ENCODE peak calls at places on chromosome 9, in ten cellular contexts. S is Peyer's patch; U is Panc1; G is IMR-90; Y is ovary; X is tibial nerve; O is body of pancreas; K is CD8-positive, alpha-beta T cell; W is SK-N-SH; C is cardiac muscle cell. Q is an unnamed sample. For H3K4me1, the result is how much of the 10 kb centered on the place peaks cover.

GRCh38 chr9:114909657-114910056 is 20.7 kb downstream of the TNFSF8 start:
- DNase-seq in S (no peak), W (no peak), C (no peak), X (no peak), O (no peak), U (no peak), Y (no peak), K (no peak), G (no peak), Q (no peak)

GRCh38 chr9:89483592-89484474 is 14.1 kb downstream of the SEMA4D start:
- DNase-seq in X (no peak), U (no peak), K (peak), G (no peak), Y (no peak), O (no peak), W (no peak), C (no peak), S (no peak), Q (no peak)

GRCh38 chr9:89532478-89532877 is 34.6 kb upstream of the SEMA4D start:
- DNase-seq in C (no peak), W (no peak), U (no peak), K (no peak), S (no peak), Y (no peak), O (no peak), X (no peak), G (no peak), Q (no peak)

GRCh38 chr9:16679327-16679821 is 191.1 kb downstream of the BNC2 start:
- DNase-seq in W (peak), C (no peak), S (no peak), K (no peak), U (no peak), X (no peak), G (peak), O (no peak), Y (no peak), Q (no peak)

GRCh38 chr9:86469476-86470087 is 115.4 kb upstream of the TUT7 start:
- DNase-seq in C (no peak), U (no peak), O (no peak), Y (no peak), S (no peak), K (no peak), X (no peak), G (no peak), W (no peak), Q (no peak)

GRCh38 chr9:108184941-108185340 is 670.8 kb downstream of the ACTL7B start:
- DNase-seq in U (no peak), O (peak), X (no peak), K (no peak), S (no peak), W (no peak), Y (no peak), C (peak), G (peak), Q (no peak)

GRCh38 chr9:112331676-112331955 is 1.8 kb downstream of the PTBP3 start:
- DNase-seq in W (no peak), C (no peak), S (no peak), G (no peak), U (no peak), O (no peak), X (no peak), K (no peak), Y (no peak), Q (no peak)

GRCh38 chr9:37944671-37945481 is 40.9 kb upstream of the SLC25A51 start:
- DNase-seq in C (peak), G (peak), U (no peak), Y (no peak), K (no peak), O (no peak), X (no peak), S (no peak), W (no peak), Q (no peak)

GRCh38 chr9:107274096-107274495 is 9.0 kb upstream of the RAD23B start:
- DNase-seq in W (no peak), G (no peak), U (no peak), K (no peak), C (no peak), Y (no peak), S (no peak), X (no peak), O (no peak), Q (no peak)

GRCh38 chr9:2269778-2270177 is 254.6 kb downstream of the SMARCA2 start:
- DNase-seq in K (no peak), S (no peak), O (no peak), Y (no peak), W (no peak), G (no peak), C (no peak), U (no peak), X (no peak), Q (no peak)

GRCh38 chr9:81461196-81461595 is 228.2 kb downstream of the TLE1 start:
- DNase-seq in X (no peak), W (no peak), O (no peak), U (no peak), K (no peak), G (peak), S (no peak), C (peak), Y (no peak), Q (no peak)

GRCh38 chr9:73753171-73753570 is 601.5 kb downstream of the ANXA1 start:
- DNase-seq in U (no peak), C (no peak), S (no peak), O (no peak), X (no peak), K (no peak), Y (no peak), G (no peak), W (no peak), Q (no peak)

GRCh38 chr9:73154760-73155159 is 3.1 kb downstream of the ANXA1 start:
- DNase-seq in K (no peak), W (no peak), X (no peak), U (no peak), O (no peak), C (no peak), G (peak), S (no peak), Y (no peak), Q (no peak)

GRCh38 chr9:101711330-101711941 is 27.0 kb downstream of the GRIN3A start:
- DNase-seq in O (no peak), G (no peak), S (no peak), W (peak), X (no peak), Y (no peak), U (no peak), K (no peak), C (no peak), Q (peak)

GRCh38 chr9:96617439-96618185 is 2.0 kb downstream of the CDC14B start:
- DNase-seq in W (no peak), X (no peak), S (no peak), U (no peak), O (peak), C (no peak), Y (no peak), K (no peak), G (no peak), Q (peak)

GRCh38 chr9:37079370-37080164 is 40.8 kb upstream of the ZCCHC7 start:
- DNase-seq in X (peak), U (peak), Y (peak), S (peak), W (peak), O (peak), C (peak), K (peak), G (peak), Q (peak)

GRCh38 chr9:91935066-91935729 is 14.8 kb downstream of the ROR2 start:
- DNase-seq in G (no peak), S (no peak), W (no peak), Y (no peak), O (no peak), C (no peak), X (no peak), U (no peak), K (no peak), Q (no peak)

GRCh38 chr9:105415344-105415980 is 32.4 kb upstream of the FSD1L start:
- DNase-seq in S (no peak), O (peak), Y (peak), K (peak), W (peak), G (peak), U (peak), C (peak), X (peak), Q (peak)

GRCh38 chr9:23447166-23447565 is 378.9 kb downstream of the ELAVL2 start:
- DNase-seq in O (no peak), C (no peak), W (no peak), S (no peak), G (no peak), U (no peak), X (no peak), Y (no peak), K (no peak), Q (no peak)

GRCh38 chr9:116048072-116048471 is 105.5 kb upstream of the PAPPA start:
- DNase-seq in W (no peak), K (no peak), G (no peak), Y (no peak), X (no peak), O (no peak), S (no peak), U (no peak), C (no peak), Q (no peak)

GRCh38 chr9:38119570-38119969 is 50.5 kb upstream of the SHB start:
- DNase-seq in K (no peak), S (no peak), X (no peak), W (no peak), Y (no peak), O (no peak), U (no peak), C (no peak), G (no peak), Q (no peak)

GRCh38 chr9:108478871-108479332 is 376.9 kb downstream of the ACTL7B start:
- DNase-seq in U (no peak), S (no peak), W (no peak), X (no peak), K (no peak), O (no peak), G (peak), Y (no peak), C (peak), Q (no peak)

GRCh38 chr9:118059520-118060278 is 355.5 kb downstream of the TLR4 start:
- DNase-seq in U (no peak), O (no peak), C (peak), K (no peak), G (no peak), X (no peak), Y (no peak), S (no peak), W (no peak), Q (no peak)

GRCh38 chr9:127835930-127836586 is 18.4 kb downstream of the ENG start:
- DNase-seq in Y (peak), S (peak), K (no peak), U (no peak), G (peak), C (peak), O (no peak), W (no peak), X (peak), Q (no peak)
- H3K4me3 ChIP-seq in Y (no peak), S (no peak), K (no peak), U (no peak), G (no peak), C (no peak), O (no peak), W (no peak), X (no peak), Q (no peak)

GRCh38 chr9:13291718-13292117 is 12.2 kb upstream of the MPDZ start:
- DNase-seq in G (no peak), U (no peak), C (no peak), K (no peak), S (no peak), Y (no peak), X (no peak), W (no peak), O (no peak), Q (no peak)
- TF ChIP-seq CTCF in G (no peak), U (no peak), C (no peak), K (no peak), S (no peak), Y (no peak), X (no peak), W (peak), O (no peak), Q (peak)

GRCh38 chr9:132855904-132856303 is 22.2 kb downstream of the AK8 start:
- DNase-seq in X (no peak), Y (no peak), O (no peak), K (no peak), C (no peak), U (no peak), G (no peak), S (no peak), W (no peak), Q (no peak)
- H3K4me1 ChIP-seq in X (under half), Y (under half), O (under half), K (under half), C (under half), U (under half), G (under half), S (under half), W (under half), Q (under half)

DNA sequence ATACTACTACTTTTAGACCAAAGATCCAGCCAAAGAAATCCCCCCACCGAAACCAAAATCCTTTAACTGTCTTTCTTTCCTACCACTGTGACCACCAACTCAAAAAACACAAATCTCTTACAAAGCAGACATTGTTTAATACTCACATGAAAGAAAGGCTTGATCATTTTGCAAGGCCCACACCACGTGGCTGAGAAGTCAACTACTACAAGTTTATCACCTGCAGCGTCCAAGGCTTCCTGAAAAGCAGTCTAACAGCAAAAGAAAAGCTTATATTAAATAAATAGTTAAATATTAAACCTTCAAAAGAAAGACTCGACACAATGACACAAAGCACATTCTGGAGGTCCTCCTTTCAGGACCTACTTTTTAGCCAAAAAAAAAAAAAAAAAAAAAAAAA is 5.1 kb downstream of the TXN start:
- DNase-seq in W (no peak), Y (no peak), O (no peak), X (no peak), S (no peak), G (no peak), K (no peak), U (no peak), C (peak), Q (no peak)
- H3K4me3 ChIP-seq in W (no peak), Y (no peak), O (no peak), X (no peak), S (no peak), G (no peak), K (no peak), U (no peak), C (no peak), Q (no peak)

GRCh38 chr9:135440620-135441019 is 39.0 kb upstream of the PPP1R26 start:
- DNase-seq in C (no peak), G (no peak), S (no peak), X (no peak), Y (no peak), U (no peak), W (no peak), O (peak), K (no peak), Q (no peak)
- TF ChIP-seq CTCF in C (peak), G (no peak), S (no peak), X (no peak), Y (no peak), U (peak), W (no peak), O (peak), K (no peak), Q (no peak)

GRCh38 chr9:93057703-93058356 is 671 bp upstream of the SUSD3 start:
- DNase-seq in O (peak), U (no peak), G (no peak), Y (no peak), X (no peak), K (no peak), C (no peak), W (no peak), S (no peak), Q (no peak)

GRCh38 chr9:93054758-93055704 is 3.5 kb upstream of the SUSD3 start:
- DNase-seq in G (no peak), K (no peak), Y (no peak), O (no peak), S (no peak), X (no peak), W (no peak), C (no peak), U (no peak), Q (no peak)

GRCh38 chr9:93058357-93059096 is at the start of gene SUSD3:
- DNase-seq in W (peak), U (no peak), Y (peak), X (no peak), G (no peak), O (peak), C (peak), K (peak), S (peak), Q (peak)

GRCh38 chr9:93059097-93059959 is 827 bp downstream of the SUSD3 start:
- DNase-seq in G (no peak), U (no peak), C (no peak), S (no peak), W (no peak), Y (peak), K (no peak), O (peak), X (no peak), Q (no peak)

GRCh38 chr9:93057024-93057702 is 1.3 kb upstream of the SUSD3 start:
- DNase-seq in K (no peak), U (no peak), W (no peak), O (peak), G (no peak), Y (peak), X (no peak), S (no peak), C (no peak), Q (no peak)
- H3K4me1 ChIP-seq in K (half or more), U (under half), W (under half), O (under half), G (under half), Y (under half), X (under half), S (under half), C (under half), Q (under half)

GRCh38 chr9:94824913-94825619 is 98.6 kb downstream of the AOPEP start:
- DNase-seq in Y (no peak), X (no peak), O (no peak), U (no peak), C (no peak), K (no peak), G (no peak), W (no peak), S (no peak), Q (no peak)
- H3K4me3 ChIP-seq in Y (no peak), X (no peak), O (no peak), U (no peak), C (no peak), K (no peak), G (no peak), W (no peak), S (no peak), Q (no peak)

DNA sequence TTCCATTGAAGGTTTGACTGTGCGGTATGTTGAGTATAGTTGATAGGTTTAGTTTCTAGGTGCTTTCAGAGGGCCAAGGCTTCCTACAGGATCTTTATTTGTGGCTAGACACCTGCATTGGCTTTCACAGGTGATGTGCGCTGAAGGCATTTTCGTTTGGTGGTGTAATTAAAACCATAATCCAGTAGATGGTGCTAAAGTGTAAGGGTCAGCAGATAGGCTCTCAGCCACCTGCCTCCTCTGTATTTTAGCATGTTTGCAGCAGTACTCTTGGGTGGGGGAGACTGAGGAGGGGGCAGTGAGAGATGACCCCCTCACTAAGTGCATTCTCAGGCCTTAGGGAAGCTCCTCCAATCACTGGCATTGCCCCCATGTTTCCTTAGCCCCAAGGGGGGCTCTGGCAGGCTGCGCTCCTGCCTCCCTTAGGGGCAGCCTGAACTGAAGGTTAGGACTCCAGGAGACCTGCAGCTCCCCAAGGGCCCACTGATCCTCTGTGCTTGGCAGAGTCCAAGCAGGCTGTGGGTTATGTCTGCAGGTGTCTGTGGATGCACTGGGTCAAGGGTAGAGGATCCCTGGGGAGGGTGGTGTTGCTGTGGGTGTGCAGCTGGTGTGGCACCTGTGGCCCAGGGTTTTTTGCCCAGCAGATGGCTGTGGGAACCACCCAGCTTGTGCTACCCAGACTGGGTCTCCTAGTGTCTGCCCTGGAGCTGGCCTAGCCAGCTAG is 23.4 kb downstream of the CDK20 start:
- DNase-seq in K (no peak), C (peak), W (peak), O (no peak), U (peak), S (no peak), X (no peak), G (peak), Y (no peak), Q (no peak)
- TF ChIP-seq CTCF in K (peak), C (peak), W (peak), O (peak), U (peak), S (peak), X (no peak), G (peak), Y (no peak), Q (peak)

DNA sequence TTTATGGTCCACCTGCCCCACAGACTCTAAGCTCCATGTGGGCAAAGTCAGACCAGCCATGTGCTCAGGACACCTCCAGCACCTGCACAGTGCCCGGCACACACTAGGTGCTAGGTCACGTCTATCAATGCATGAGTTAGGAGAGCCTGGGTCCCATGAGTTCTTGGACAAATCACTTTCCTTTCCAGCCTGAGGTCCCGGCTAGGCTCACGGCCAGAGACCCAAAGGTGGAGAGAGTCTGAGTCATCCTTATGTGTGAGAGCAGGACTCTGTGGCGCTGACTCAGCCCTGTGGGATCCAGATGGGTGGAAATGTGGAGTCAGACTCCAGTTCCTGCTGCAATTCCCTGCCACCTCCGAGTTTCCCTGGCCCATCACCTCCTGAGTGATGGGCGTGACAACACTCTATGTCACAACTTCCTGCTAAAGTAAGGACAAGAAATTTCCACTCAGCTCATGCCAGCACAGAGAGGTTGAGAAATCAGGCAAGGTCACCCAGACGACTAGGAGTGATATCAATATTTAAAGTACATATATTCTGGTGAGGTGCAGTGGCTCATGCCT is 2.5 kb upstream of the ST6GALNAC4 start:
- DNase-seq in U (peak), O (peak), S (peak), K (no peak), Y (peak), C (peak), G (peak), W (no peak), X (peak), Q (peak)
- H3K4me1 ChIP-seq in U (under half), O (half or more), S (under half), K (under half), Y (under half), C (under half), G (under half), W (under half), X (half or more), Q (under half)

GRCh38 chr9:10007356-10007755 is 605.4 kb downstream of the PTPRD start:
- DNase-seq in U (no peak), S (no peak), K (no peak), O (no peak), Y (no peak), W (peak), X (no peak), G (no peak), C (no peak), Q (no peak)
- H3K4me3 ChIP-seq in U (no peak), S (no peak), K (no peak), O (no peak), Y (no peak), W (no peak), X (no peak), G (no peak), C (no peak), Q (no peak)

Q was measured in BE2C.